ENCODE peak calls at places on chromosome 2, in six cellular contexts. S is heart right ventricle; H is activated effector memory CD4-positive, alpha-beta T cell treated with anti-CD3 and anti-CD28 coated beads, Interleukin-2, amount 50 U/mL, for 16 hours; A is colonic mucosa; F is foreskin keratinocyte; L is HEK293T. O is an unnamed sample.

GRCh38 chr2:211766689-211767088 is 771.9 kb downstream of the ERBB4 start:
- DNase-seq in A (peak), F (peak), L (no peak), H (no peak), S (no peak), O (no peak)

GRCh38 chr2:119759451-119760236 is at the start of gene PTPN4:
- DNase-seq in H (peak), F (peak), L (peak), A (peak), S (peak), O (peak)

GRCh38 chr2:112047537-112048235 is 7.4 kb upstream of the TMEM87B start:
- DNase-seq in H (no peak), L (no peak), A (no peak), S (no peak), F (no peak), O (no peak)

GRCh38 chr2:83342860-83343329 is 1116.2 kb downstream of the SUCLG1 start:
- DNase-seq in L (no peak), A (no peak), H (no peak), F (no peak), S (no peak), O (no peak)

GRCh38 chr2:224401641-224402342 is at the start of gene FAM124B:
- DNase-seq in A (peak), S (peak), H (peak), F (no peak), L (peak), O (peak)

GRCh38 chr2:130864830-130865229 is 28.1 kb downstream of the ARHGEF4 start:
- DNase-seq in F (peak), S (peak), A (peak), L (no peak), H (peak), O (no peak)

GRCh38 chr2:205865794-205866490 is 183.6 kb downstream of the NRP2 start:
- DNase-seq in A (no peak), L (no peak), F (no peak), H (no peak), S (no peak), O (no peak)

GRCh38 chr2:96089356-96090180 is 26.8 kb downstream of the ADRA2B start:
- DNase-seq in F (no peak), A (peak), H (peak), L (no peak), S (peak), O (peak)

GRCh38 chr2:9800975-9801723 is 42.1 kb upstream of the TAF1B start:
- DNase-seq in S (peak), H (peak), F (peak), L (no peak), A (no peak), O (no peak)

GRCh38 chr2:33848486-33848885 is 249.4 kb upstream of the FAM98A start:
- DNase-seq in H (no peak), L (no peak), S (no peak), A (no peak), F (peak), O (no peak)

GRCh38 chr2:8872821-8873432 is 35.5 kb upstream of the KIDINS220 start:
- DNase-seq in F (peak), A (no peak), L (peak), S (no peak), H (no peak), O (no peak)

GRCh38 chr2:25251461-25252273 is 83.3 kb upstream of the POMC start:
- DNase-seq in H (peak), S (peak), F (peak), L (no peak), A (peak), O (peak)

GRCh38 chr2:147204102-147204501 is 640.7 kb upstream of the ACVR2A start:
- DNase-seq in A (no peak), H (no peak), L (no peak), F (peak), S (no peak), O (no peak)

GRCh38 chr2:176561706-176562105 is 292.5 kb downstream of the MTX2 start:
- DNase-seq in L (no peak), S (no peak), A (no peak), F (no peak), H (no peak), O (no peak)

O was measured in activated naive CD8-positive, alpha-beta T cell treated with anti-CD3 and anti-CD28 coated beads, Interleukin-2, amount 10 ng/mL, durations not matched to agents 7 days and 5 days.